ENCODE peak calls at places on chromosome 17, in four cellular contexts. C is astrocyte of the cerebellum, X is mammary epithelial cell, V is left ventricle myocardium inferior. O is an unnamed sample.
A peak's percentile ranks its signal among the peaks of the same experiment; 100 is the strongest.

GRCh38 chr17:29562615-29563014 is 4.2 kb downstream of the ABHD15 start:
- DNase-seq in C (no peak), X (no peak), V (no peak), O (no peak)

GRCh38 chr17:1107777-1108559 is 71.8 kb downstream of the ABR start:
- DNase-seq in C (no peak), X (peak; percentile 28), V (no peak), O (no peak)

GRCh38 chr17:61459968-61460718 is 7.9 kb downstream of the TBX4 start:
- DNase-seq in C (no peak), X (no peak), V (no peak), O (peak; percentile 57)

GRCh38 chr17:19799796-19800195 is 51.7 kb upstream of the ALDH3A1 start:
- DNase-seq in C (no peak), X (peak; percentile 75), V (no peak), O (no peak)

GRCh38 chr17:27846042-27846655 is 45.8 kb upstream of the NOS2 start:
- DNase-seq in C (no peak), X (no peak), V (no peak), O (no peak)

GRCh38 chr17:15364615-15365014 is 23.2 kb upstream of the TEKT3 start:
- DNase-seq in C (no peak), X (no peak), V (no peak), O (peak; percentile 50)

GRCh38 chr17:56231693-56232092 is 78.4 kb downstream of the ANKFN1 start:
- DNase-seq in C (no peak), X (no peak), V (no peak), O (no peak)

GRCh38 chr17:78146881-78147280 is 696 bp downstream of the C17orf99 start:
- DNase-seq in C (no peak), X (no peak), V (no peak), O (no peak)

GRCh38 chr17:79935197-79935844 is 96.1 kb upstream of the CBX4 start:
- DNase-seq in C (no peak), X (no peak), V (no peak), O (no peak)

GRCh38 chr17:14304876-14305636 is 4.2 kb downstream of the HS3ST3B1 start:
- DNase-seq in C (no peak), X (no peak), V (no peak), O (no peak)
- H3K4me3 ChIP-seq in C (peak overlapping the region; percentile 87), X (no peak overlapping the region), V (peak overlapping the region; percentile 76), O (no peak overlapping the region)

GRCh38 chr17:49577651-49577935 is 1.9 kb downstream of the NXPH3 start:
- DNase-seq in C (no peak), X (no peak), V (no peak), O (no peak)
- H3K4me3 ChIP-seq in C (no peak overlapping the region), X (no peak overlapping the region), V (peak overlapping the region; percentile 82), O (no peak overlapping the region)

GRCh38 chr17:34598161-34598776 is 18.9 kb downstream of the TMEM132E start:
- DNase-seq in C (no peak), X (no peak), V (no peak), O (no peak)
- H3K4me3 ChIP-seq in C (no peak overlapping the region), X (no peak overlapping the region), V (no peak overlapping the region), O (no peak overlapping the region)

GRCh38 chr17:81456091-81456490 is 56.5 kb downstream of the ACTG1 start:
- DNase-seq in C (no peak), X (no peak), V (no peak), O (no peak)
- H3K4me3 ChIP-seq in C (no peak overlapping the region), X (no peak overlapping the region), V (no peak overlapping the region), O (no peak overlapping the region)

DNA sequence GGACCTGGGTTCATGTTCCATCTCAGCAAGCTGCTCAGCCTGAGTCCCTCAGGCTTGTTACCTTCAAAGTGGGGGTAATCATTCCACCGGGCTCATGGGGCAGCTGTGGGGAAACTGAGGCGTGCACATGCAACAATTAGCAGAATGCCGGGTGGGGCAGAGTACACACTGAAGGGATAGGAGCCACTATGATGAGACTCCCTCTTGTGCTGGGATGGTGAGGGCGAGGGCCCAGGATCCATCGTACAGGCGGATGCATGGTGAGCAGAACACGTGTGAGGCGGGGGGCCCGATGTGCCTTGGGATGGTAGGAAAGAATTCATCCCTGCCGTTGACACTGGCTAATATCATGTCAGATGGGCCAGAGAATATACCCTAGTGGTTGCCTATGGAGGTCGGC is 25.5 kb upstream of the MAP3K14 start:
- DNase-seq in C (no peak), X (no peak), V (no peak), O (peak; percentile 69)
- H3K4me3 ChIP-seq in C (no peak overlapping the region), X (no peak overlapping the region), V (no peak overlapping the region), O (no peak overlapping the region)

O was measured in lower leg skin.